ENCODE peak calls at places on chromosomes 4 and X, in six cellular contexts. E is A549, Y is ovary, L is endothelial cell, A is BJ, R is cardiac muscle cell. I is an unnamed sample.

GRCh38 chr4:151540728-151541437 is 131.9 kb downstream of the FHIP1A start:
- DNase-seq in L (no peak), Y (no peak), R (peak), E (peak), A (peak), I (no peak)

GRCh38 chrX:81779701-81780100 is 577.8 kb downstream of the SH3BGRL start:
- DNase-seq in E (no peak), R (no peak), Y (no peak), L (no peak), A (no peak), I (no peak)

GRCh38 chr4:14023036-14023435 is 395.5 kb upstream of the BOD1L1 start:
- DNase-seq in E (no peak), Y (no peak), L (no peak), R (no peak), A (no peak), I (no peak)

GRCh38 chr4:41476310-41476709 is 61.6 kb upstream of the LIMCH1 start:
- DNase-seq in L (no peak), E (no peak), A (no peak), Y (no peak), R (no peak), I (no peak)

GRCh38 chrX:71118985-71119535 is 664 bp downstream of the MED12 start:
- DNase-seq in Y (no peak), L (no peak), E (no peak), A (no peak), R (peak), I (no peak)

GRCh38 chr4:139007640-139008039 is 7.9 kb upstream of the NOCT start:
- DNase-seq in L (no peak), Y (no peak), R (no peak), A (no peak), E (no peak), I (no peak)

GRCh38 chrX:102712216-102712966 is at the start of gene GPRASP2:
- DNase-seq in Y (peak), R (peak), L (peak), E (no peak), A (no peak), I (peak)

GRCh38 chrX:50827996-50828395 is 14.0 kb upstream of the SHROOM4 start:
- DNase-seq in L (no peak), R (no peak), E (no peak), A (no peak), Y (no peak), I (no peak)

GRCh38 chr4:101229116-101229515 is 118.2 kb downstream of the PPP3CA start:
- DNase-seq in A (peak), Y (no peak), E (no peak), R (peak), L (no peak), I (no peak)

GRCh38 chr4:128866691-128867090 is 57.2 kb downstream of the JADE1 start:
- DNase-seq in Y (no peak), R (no peak), A (no peak), L (no peak), E (no peak), I (no peak)

GRCh38 chr4:8820178-8821102 is 51.2 kb downstream of the HMX1 start:
- DNase-seq in A (no peak), L (no peak), Y (no peak), E (no peak), R (no peak), I (no peak)

GRCh38 chrX:135295238-135295943 is 13.9 kb upstream of the ETDC start:
- DNase-seq in A (no peak), R (peak), Y (no peak), E (no peak), L (peak), I (peak)

GRCh38 chr4:6333301-6334202 is 63.9 kb downstream of the WFS1 start:
- DNase-seq in L (no peak), Y (no peak), R (no peak), A (no peak), E (no peak), I (no peak)

GRCh38 chr4:6331018-6331417 is 61.4 kb downstream of the WFS1 start:
- DNase-seq in A (no peak), R (peak), Y (no peak), L (no peak), E (peak), I (no peak)

GRCh38 chr4:6331468-6331867 is 61.8 kb downstream of the WFS1 start:
- DNase-seq in L (no peak), R (no peak), Y (no peak), E (no peak), A (no peak), I (no peak)

GRCh38 chr4:6332669-6333050 is 63.0 kb downstream of the WFS1 start:
- DNase-seq in Y (no peak), L (no peak), R (no peak), E (no peak), A (no peak), I (no peak)

GRCh38 chr4:6332042-6332668 is 62.5 kb downstream of the WFS1 start:
- DNase-seq in R (peak), A (no peak), E (peak), L (peak), Y (no peak), I (no peak)
- TF ChIP-seq CTCF in R (peak), A (peak), E (peak), L (peak), Y (no peak), I (peak)

DNA sequence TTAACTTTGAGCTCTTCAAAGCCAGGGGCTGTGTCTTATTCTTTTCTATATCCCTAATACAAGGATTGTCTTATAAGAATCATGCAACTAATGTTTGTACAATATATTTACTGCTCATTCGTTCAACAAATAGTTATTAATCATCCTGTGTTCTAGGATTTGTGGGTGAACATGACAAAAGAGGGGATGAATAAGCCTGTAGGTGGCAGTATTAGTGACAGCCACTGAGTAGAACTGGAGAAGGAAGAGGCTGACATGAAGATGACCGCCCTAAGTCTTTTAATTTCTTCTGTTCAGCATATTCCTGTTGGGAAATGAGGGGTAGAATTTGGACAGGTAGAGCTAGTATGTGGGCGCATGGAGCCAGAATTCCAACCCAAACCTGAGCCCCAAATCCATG is 11.9 kb upstream of the LINC00632 start:
- DNase-seq in Y (no peak), R (no peak), A (no peak), E (no peak), L (no peak), I (no peak)
- TF ChIP-seq CTCF in Y (no peak), R (peak), A (no peak), E (no peak), L (no peak), I (no peak)

DNA sequence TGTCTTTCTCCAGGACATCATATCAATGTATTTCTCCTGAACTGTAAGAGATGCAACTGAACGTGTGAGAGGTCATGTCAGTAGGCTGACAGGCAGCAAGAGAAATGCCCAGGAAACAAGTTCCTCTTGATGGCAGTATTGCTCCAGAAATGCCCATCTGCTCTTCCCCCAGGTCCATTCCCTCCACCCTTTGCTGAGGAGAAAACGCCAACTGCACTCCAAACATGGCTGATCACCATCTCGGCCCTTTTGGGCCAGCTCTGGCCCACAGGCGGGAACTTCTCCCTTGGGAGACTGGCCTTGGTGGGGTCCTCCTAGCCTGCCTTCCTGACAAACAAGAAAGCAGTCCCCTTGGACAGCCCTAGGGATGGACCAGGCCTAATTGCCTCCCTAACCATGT is 276.5 kb upstream of the AGTR2 start:
- DNase-seq in Y (peak), R (peak), L (no peak), E (no peak), A (no peak), I (no peak)
- TF ChIP-seq CTCF in Y (no peak), R (no peak), L (no peak), E (no peak), A (no peak), I (no peak)

DNA sequence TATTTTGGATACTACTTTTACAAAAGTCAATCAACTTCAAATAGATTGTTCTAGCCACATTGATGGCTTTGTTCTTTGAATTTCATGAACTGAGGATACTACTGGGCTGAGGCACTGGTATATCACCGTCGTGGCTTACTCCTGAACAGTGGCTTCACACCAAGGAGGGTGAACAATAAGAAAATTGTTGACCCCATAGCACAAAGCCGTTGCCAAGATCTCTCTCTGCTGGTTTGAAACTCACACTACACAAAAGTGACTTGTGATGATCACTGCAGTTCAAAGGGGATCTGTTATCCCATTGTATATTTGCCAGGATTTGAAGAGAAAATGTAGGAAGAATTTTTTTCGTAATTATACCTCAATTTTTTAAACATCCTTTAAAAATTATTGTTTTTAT is 119.6 kb downstream of the PDLIM5 start:
- DNase-seq in Y (no peak), E (no peak), L (peak), R (no peak), A (no peak), I (no peak)
- TF ChIP-seq CTCF in Y (no peak), E (no peak), L (no peak), R (no peak), A (no peak), I (no peak)

DNA sequence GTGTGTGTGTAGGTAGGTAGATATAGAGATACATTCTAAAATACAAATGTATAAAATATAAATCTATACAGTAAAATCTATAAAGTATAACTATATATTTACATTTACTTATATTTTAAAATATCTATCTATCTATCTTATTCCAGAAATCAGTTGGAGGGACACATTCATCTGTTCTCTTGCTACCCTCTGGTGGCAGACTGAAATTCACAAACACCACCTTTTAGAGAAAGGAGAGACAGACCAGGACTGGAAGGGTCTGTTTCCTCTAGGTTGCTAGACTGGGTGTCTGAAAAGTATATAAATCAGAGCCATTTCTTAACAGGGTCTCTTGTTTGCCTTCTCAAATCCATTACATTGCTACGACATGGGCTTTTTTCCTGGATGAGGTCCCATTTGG is 343.0 kb downstream of the OPHN1 start:
- DNase-seq in E (no peak), L (no peak), Y (no peak), A (no peak), R (no peak), I (no peak)
- TF ChIP-seq CTCF in E (no peak), L (no peak), Y (no peak), A (no peak), R (no peak), I (no peak)

I was measured in mesothelial cell of epicardium.